ENCODE peak calls at places on chromosomes 6 and 20, in eight cellular contexts. R is GM13977; I is stimulated activated CD8-positive, alpha-beta memory T cell treated with anti-CD3 and anti-CD28 coated beads, Interleukin-15, amount 100 ng/mL, for 24 hours; W is Ammon's horn; O is MM.1S; L is BE2C; D is brain microvascular endothelial cell; Z is SK-N-DZ. J is an unnamed sample.

GRCh38 chr6:155194399-155194798 is 69.4 kb upstream of the CLDN20 start:
- DNase-seq in Z (no peak), L (no peak), I (no peak), W (no peak), D (no peak), R (no peak), O (no peak), J (no peak)

GRCh38 chr6:81561071-81561564 is 191.4 kb downstream of the TENT5A start:
- DNase-seq in R (no peak), W (no peak), I (no peak), D (peak; percentile 23), O (no peak), Z (peak; percentile 3), L (no peak), J (no peak)

GRCh38 chr20:63536241-63536977 is 767 bp downstream of the PTK6 start:
- DNase-seq in R (no peak), L (peak; percentile 83), W (no peak), D (peak; percentile 48), O (no peak), Z (no peak), I (no peak), J (no peak)

GRCh38 chr20:63877755-63878470 is 12.8 kb downstream of the TPD52L2 start:
- DNase-seq in R (no peak), O (no peak), W (no peak), I (no peak), Z (no peak), D (no peak), L (no peak), J (no peak)

GRCh38 chr20:58112017-58112781 is 116.3 kb downstream of the ANKRD60 start:
- DNase-seq in I (no peak), D (peak; percentile 67), O (no peak), R (no peak), Z (no peak), L (no peak), W (no peak), J (peak; percentile 4)

GRCh38 chr6:154041001-154041400 is 2.0 kb downstream of the OPRM1 start:
- DNase-seq in R (no peak), I (no peak), D (no peak), Z (no peak), W (no peak), O (no peak), L (no peak), J (no peak)

GRCh38 chr6:99152345-99152643 is 197.2 kb downstream of the FAXC start:
- DNase-seq in O (no peak), I (no peak), W (no peak), L (no peak), R (no peak), Z (no peak), D (no peak), J (no peak)

GRCh38 chr20:13302647-13303425 is 81.8 kb downstream of the ISM1 start:
- DNase-seq in O (peak; percentile 33), D (peak; percentile 10), I (no peak), L (peak; percentile 37), W (peak; percentile 16), Z (peak; percentile 15), R (peak; percentile 61), J (peak; percentile 16)

GRCh38 chr20:43205699-43206098 is 16.0 kb upstream of the PTPRT start:
- DNase-seq in L (no peak), O (no peak), I (no peak), Z (no peak), R (no peak), W (no peak), D (no peak), J (no peak)

GRCh38 chr6:137989696-137990095 is 117.5 kb downstream of the PERP start:
- DNase-seq in I (no peak), R (no peak), Z (no peak), O (no peak), L (no peak), W (no peak), D (no peak), J (no peak)